ENCODE peak calls at places on chromosomes 3 and 15, in eight cellular contexts. One of them, this sample, is unnamed.

GRCh38 chr3:56988458-56988857 is 72.0 kb upstream of the SPATA12 start:
- DNase-seq in stimulated activated CD4-positive, alpha-beta T cell treated with anti-CD3 and anti-CD28 coated beads, Interleukin-12 subunit alpha, Interleukin-12 subunit beta, amount 100 ng/mL, for 48 hours: no peak
- DNase-seq in HEK293T: no peak
- DNase-seq in mammary epithelial cell: no peak
- DNase-seq in T1000: no peak
- DNase-seq in T follicular helper cell: no peak
- DNase-seq in GM13976: no peak
- DNase-seq in HFF-Myc: no peak
- DNase-seq in this sample: no peak

GRCh38 chr3:46926039-46926438 is 48.5 kb downstream of the PTH1R start:
- DNase-seq in HFF-Myc: no peak
- DNase-seq in T1000: no peak
- DNase-seq in HEK293T: no peak
- DNase-seq in T follicular helper cell: no peak
- DNase-seq in GM13976: no peak
- DNase-seq in mammary epithelial cell: no peak
- DNase-seq in stimulated activated CD4-positive, alpha-beta T cell treated with anti-CD3 and anti-CD28 coated beads, Interleukin-12 subunit alpha, Interleukin-12 subunit beta, amount 100 ng/mL, for 48 hours: no peak
- DNase-seq in this sample: no peak

GRCh38 chr3:167575000-167575399 is 78.7 kb downstream of the WDR49 start:
- DNase-seq in GM13976: no peak
- DNase-seq in HFF-Myc: no peak
- DNase-seq in T follicular helper cell: no peak
- DNase-seq in mammary epithelial cell: no peak
- DNase-seq in T1000: no peak
- DNase-seq in HEK293T: peak; percentile 40
- DNase-seq in stimulated activated CD4-positive, alpha-beta T cell treated with anti-CD3 and anti-CD28 coated beads, Interleukin-12 subunit alpha, Interleukin-12 subunit beta, amount 100 ng/mL, for 48 hours: no peak
- DNase-seq in this sample: no peak

GRCh38 chr3:43231276-43232000 is 54.9 kb upstream of the SNRK start:
- DNase-seq in HFF-Myc: no peak
- DNase-seq in HEK293T: no peak
- DNase-seq in mammary epithelial cell: no peak
- DNase-seq in stimulated activated CD4-positive, alpha-beta T cell treated with anti-CD3 and anti-CD28 coated beads, Interleukin-12 subunit alpha, Interleukin-12 subunit beta, amount 100 ng/mL, for 48 hours: no peak
- DNase-seq in T follicular helper cell: no peak
- DNase-seq in GM13976: no peak
- DNase-seq in T1000: no peak
- DNase-seq in this sample: peak; percentile 23

GRCh38 chr3:188284455-188285212 is 130.7 kb downstream of the LPP start:
- DNase-seq in T follicular helper cell: no peak
- DNase-seq in HFF-Myc: no peak
- DNase-seq in T1000: no peak
- DNase-seq in stimulated activated CD4-positive, alpha-beta T cell treated with anti-CD3 and anti-CD28 coated beads, Interleukin-12 subunit alpha, Interleukin-12 subunit beta, amount 100 ng/mL, for 48 hours: peak; percentile 67
- DNase-seq in HEK293T: no peak
- DNase-seq in mammary epithelial cell: peak; percentile 50
- DNase-seq in GM13976: no peak
- DNase-seq in this sample: no peak

GRCh38 chr3:166554006-166554405 is 716.8 kb upstream of the BCHE start:
- DNase-seq in HFF-Myc: no peak
- DNase-seq in GM13976: no peak
- DNase-seq in T1000: peak; percentile 1
- DNase-seq in HEK293T: no peak
- DNase-seq in mammary epithelial cell: no peak
- DNase-seq in stimulated activated CD4-positive, alpha-beta T cell treated with anti-CD3 and anti-CD28 coated beads, Interleukin-12 subunit alpha, Interleukin-12 subunit beta, amount 100 ng/mL, for 48 hours: no peak
- DNase-seq in T follicular helper cell: no peak
- DNase-seq in this sample: no peak

GRCh38 chr15:39183177-39183881 is 397.6 kb upstream of the THBS1 start:
- DNase-seq in HEK293T: no peak
- DNase-seq in mammary epithelial cell: peak; percentile 54
- DNase-seq in GM13976: no peak
- DNase-seq in stimulated activated CD4-positive, alpha-beta T cell treated with anti-CD3 and anti-CD28 coated beads, Interleukin-12 subunit alpha, Interleukin-12 subunit beta, amount 100 ng/mL, for 48 hours: no peak
- DNase-seq in T follicular helper cell: no peak
- DNase-seq in T1000: no peak
- DNase-seq in HFF-Myc: no peak
- DNase-seq in this sample: no peak

GRCh38 chr3:184716652-184717607 is 5.1 kb upstream of the MAGEF1 start:
- DNase-seq in HFF-Myc: no peak
- DNase-seq in GM13976: peak; percentile 6
- DNase-seq in mammary epithelial cell: no peak
- DNase-seq in T follicular helper cell: no peak
- DNase-seq in T1000: no peak
- DNase-seq in HEK293T: no peak
- DNase-seq in stimulated activated CD4-positive, alpha-beta T cell treated with anti-CD3 and anti-CD28 coated beads, Interleukin-12 subunit alpha, Interleukin-12 subunit beta, amount 100 ng/mL, for 48 hours: no peak
- DNase-seq in this sample: no peak

GRCh38 chr3:56801151-56801596 is 575 bp downstream of the ARHGEF3 start:
- DNase-seq in mammary epithelial cell: peak; percentile 35
- DNase-seq in T1000: no peak
- DNase-seq in HFF-Myc: no peak
- DNase-seq in HEK293T: no peak
- DNase-seq in GM13976: peak; percentile 23
- DNase-seq in stimulated activated CD4-positive, alpha-beta T cell treated with anti-CD3 and anti-CD28 coated beads, Interleukin-12 subunit alpha, Interleukin-12 subunit beta, amount 100 ng/mL, for 48 hours: no peak
- DNase-seq in T follicular helper cell: no peak
- DNase-seq in this sample: peak; percentile 35

GRCh38 chr3:169241928-169242751 is 421.4 kb downstream of the MECOM start:
- DNase-seq in T1000: peak; percentile 20
- DNase-seq in mammary epithelial cell: peak; percentile 30
- DNase-seq in HFF-Myc: no peak
- DNase-seq in stimulated activated CD4-positive, alpha-beta T cell treated with anti-CD3 and anti-CD28 coated beads, Interleukin-12 subunit alpha, Interleukin-12 subunit beta, amount 100 ng/mL, for 48 hours: no peak
- DNase-seq in GM13976: no peak
- DNase-seq in T follicular helper cell: no peak
- DNase-seq in HEK293T: peak; percentile 67
- DNase-seq in this sample: peak; percentile 31

GRCh38 chr3:78035020-78035660 is 995.2 kb downstream of the ROBO2 start:
- DNase-seq in GM13976: no peak
- DNase-seq in T follicular helper cell: no peak
- DNase-seq in HEK293T: no peak
- DNase-seq in HFF-Myc: no peak
- DNase-seq in stimulated activated CD4-positive, alpha-beta T cell treated with anti-CD3 and anti-CD28 coated beads, Interleukin-12 subunit alpha, Interleukin-12 subunit beta, amount 100 ng/mL, for 48 hours: no peak
- DNase-seq in mammary epithelial cell: no peak
- DNase-seq in T1000: no peak
- DNase-seq in this sample: no peak

GRCh38 chr3:11774296-11774877 is 72.3 kb downstream of the TAMM41 start:
- DNase-seq in T follicular helper cell: no peak
- DNase-seq in HFF-Myc: peak; percentile 37
- DNase-seq in stimulated activated CD4-positive, alpha-beta T cell treated with anti-CD3 and anti-CD28 coated beads, Interleukin-12 subunit alpha, Interleukin-12 subunit beta, amount 100 ng/mL, for 48 hours: no peak
- DNase-seq in HEK293T: peak; percentile 76
- DNase-seq in T1000: no peak
- DNase-seq in GM13976: peak; percentile 38
- DNase-seq in mammary epithelial cell: peak; percentile 58
- DNase-seq in this sample: no peak